ENCODE peak calls at places on chromosomes 7 and 10, in five cellular contexts. One of them, this sample, is unnamed.

GRCh38 chr7:123075838-123076462 is 80.5 kb upstream of the TAS2R16 start:
- DNase-seq in activated CD4-positive, CD25-positive, alpha-beta regulatory T cell treated with anti-CD3 and anti-CD28 coated beads, Interleukin-2, amount 50 U/mL, for 72 hours: no peak
- DNase-seq in NCI-H1092: no peak
- DNase-seq in stimulated activated CD8-positive, alpha-beta memory T cell treated with anti-CD3 and anti-CD28 coated beads, Interleukin-7, amount 100 ng/mL, for 1 hour: no peak
- DNase-seq in SW 1271: no peak
- DNase-seq in this sample: no peak

GRCh38 chr7:44891372-44891771 is 6.0 kb upstream of the PURB start:
- DNase-seq in activated CD4-positive, CD25-positive, alpha-beta regulatory T cell treated with anti-CD3 and anti-CD28 coated beads, Interleukin-2, amount 50 U/mL, for 72 hours: no peak
- DNase-seq in NCI-H1092: no peak
- DNase-seq in stimulated activated CD8-positive, alpha-beta memory T cell treated with anti-CD3 and anti-CD28 coated beads, Interleukin-7, amount 100 ng/mL, for 1 hour: no peak
- DNase-seq in SW 1271: no peak
- DNase-seq in this sample: no peak

GRCh38 chr7:138875794-138876193 is 77.8 kb upstream of the ATP6V0A4 start:
- DNase-seq in activated CD4-positive, CD25-positive, alpha-beta regulatory T cell treated with anti-CD3 and anti-CD28 coated beads, Interleukin-2, amount 50 U/mL, for 72 hours: peak
- DNase-seq in NCI-H1092: no peak
- DNase-seq in stimulated activated CD8-positive, alpha-beta memory T cell treated with anti-CD3 and anti-CD28 coated beads, Interleukin-7, amount 100 ng/mL, for 1 hour: peak
- DNase-seq in SW 1271: no peak
- DNase-seq in this sample: no peak

GRCh38 chr7:41425926-41426325 is 277.0 kb downstream of the INHBA start:
- DNase-seq in activated CD4-positive, CD25-positive, alpha-beta regulatory T cell treated with anti-CD3 and anti-CD28 coated beads, Interleukin-2, amount 50 U/mL, for 72 hours: no peak
- DNase-seq in NCI-H1092: no peak
- DNase-seq in stimulated activated CD8-positive, alpha-beta memory T cell treated with anti-CD3 and anti-CD28 coated beads, Interleukin-7, amount 100 ng/mL, for 1 hour: no peak
- DNase-seq in SW 1271: no peak
- DNase-seq in this sample: no peak

GRCh38 chr7:93851536-93851935 is 39.0 kb downstream of the TFPI2 start:
- DNase-seq in activated CD4-positive, CD25-positive, alpha-beta regulatory T cell treated with anti-CD3 and anti-CD28 coated beads, Interleukin-2, amount 50 U/mL, for 72 hours: no peak
- DNase-seq in NCI-H1092: no peak
- DNase-seq in stimulated activated CD8-positive, alpha-beta memory T cell treated with anti-CD3 and anti-CD28 coated beads, Interleukin-7, amount 100 ng/mL, for 1 hour: no peak
- DNase-seq in SW 1271: no peak
- DNase-seq in this sample: no peak

GRCh38 chr7:3067193-3067592 is 23.5 kb upstream of the CARD11 start:
- DNase-seq in activated CD4-positive, CD25-positive, alpha-beta regulatory T cell treated with anti-CD3 and anti-CD28 coated beads, Interleukin-2, amount 50 U/mL, for 72 hours: no peak
- DNase-seq in NCI-H1092: no peak
- DNase-seq in stimulated activated CD8-positive, alpha-beta memory T cell treated with anti-CD3 and anti-CD28 coated beads, Interleukin-7, amount 100 ng/mL, for 1 hour: no peak
- DNase-seq in SW 1271: no peak
- DNase-seq in this sample: no peak

GRCh38 chr7:38451840-38452239 is 178.4 kb upstream of the TARP start:
- DNase-seq in activated CD4-positive, CD25-positive, alpha-beta regulatory T cell treated with anti-CD3 and anti-CD28 coated beads, Interleukin-2, amount 50 U/mL, for 72 hours: no peak
- DNase-seq in NCI-H1092: peak
- DNase-seq in stimulated activated CD8-positive, alpha-beta memory T cell treated with anti-CD3 and anti-CD28 coated beads, Interleukin-7, amount 100 ng/mL, for 1 hour: no peak
- DNase-seq in SW 1271: no peak
- DNase-seq in this sample: no peak

GRCh38 chr7:152145853-152146466 is 120.5 kb downstream of the GALNT11 start:
- DNase-seq in activated CD4-positive, CD25-positive, alpha-beta regulatory T cell treated with anti-CD3 and anti-CD28 coated beads, Interleukin-2, amount 50 U/mL, for 72 hours: no peak
- DNase-seq in NCI-H1092: no peak
- DNase-seq in stimulated activated CD8-positive, alpha-beta memory T cell treated with anti-CD3 and anti-CD28 coated beads, Interleukin-7, amount 100 ng/mL, for 1 hour: no peak
- DNase-seq in SW 1271: no peak
- DNase-seq in this sample: no peak

GRCh38 chr10:78727728-78728127 is 341.0 kb upstream of the ZMIZ1 start:
- DNase-seq in activated CD4-positive, CD25-positive, alpha-beta regulatory T cell treated with anti-CD3 and anti-CD28 coated beads, Interleukin-2, amount 50 U/mL, for 72 hours: no peak
- DNase-seq in NCI-H1092: peak
- DNase-seq in stimulated activated CD8-positive, alpha-beta memory T cell treated with anti-CD3 and anti-CD28 coated beads, Interleukin-7, amount 100 ng/mL, for 1 hour: no peak
- DNase-seq in SW 1271: no peak
- DNase-seq in this sample: no peak

GRCh38 chr10:100148353-100149211 is 37.2 kb downstream of the ERLIN1 start:
- DNase-seq in activated CD4-positive, CD25-positive, alpha-beta regulatory T cell treated with anti-CD3 and anti-CD28 coated beads, Interleukin-2, amount 50 U/mL, for 72 hours: no peak
- DNase-seq in NCI-H1092: no peak
- DNase-seq in stimulated activated CD8-positive, alpha-beta memory T cell treated with anti-CD3 and anti-CD28 coated beads, Interleukin-7, amount 100 ng/mL, for 1 hour: no peak
- DNase-seq in SW 1271: no peak
- DNase-seq in this sample: no peak

GRCh38 chr10:132538031-132538789 is 623 bp downstream of the INPP5A start:
- DNase-seq in activated CD4-positive, CD25-positive, alpha-beta regulatory T cell treated with anti-CD3 and anti-CD28 coated beads, Interleukin-2, amount 50 U/mL, for 72 hours: peak
- DNase-seq in NCI-H1092: no peak
- DNase-seq in stimulated activated CD8-positive, alpha-beta memory T cell treated with anti-CD3 and anti-CD28 coated beads, Interleukin-7, amount 100 ng/mL, for 1 hour: no peak
- DNase-seq in SW 1271: no peak
- DNase-seq in this sample: no peak

GRCh38 chr7:33065981-33066380 is 3.4 kb upstream of the NT5C3A start:
- DNase-seq in activated CD4-positive, CD25-positive, alpha-beta regulatory T cell treated with anti-CD3 and anti-CD28 coated beads, Interleukin-2, amount 50 U/mL, for 72 hours: no peak
- DNase-seq in NCI-H1092: no peak
- DNase-seq in stimulated activated CD8-positive, alpha-beta memory T cell treated with anti-CD3 and anti-CD28 coated beads, Interleukin-7, amount 100 ng/mL, for 1 hour: no peak
- DNase-seq in SW 1271: no peak
- DNase-seq in this sample: no peak

GRCh38 chr7:68823996-68824780 is 774.1 kb upstream of the AUTS2 start:
- DNase-seq in activated CD4-positive, CD25-positive, alpha-beta regulatory T cell treated with anti-CD3 and anti-CD28 coated beads, Interleukin-2, amount 50 U/mL, for 72 hours: no peak
- DNase-seq in NCI-H1092: no peak
- DNase-seq in stimulated activated CD8-positive, alpha-beta memory T cell treated with anti-CD3 and anti-CD28 coated beads, Interleukin-7, amount 100 ng/mL, for 1 hour: no peak
- DNase-seq in SW 1271: no peak
- DNase-seq in this sample: no peak

GRCh38 chr7:73353243-73353642 is 25.3 kb downstream of the FKBP6 start:
- DNase-seq in activated CD4-positive, CD25-positive, alpha-beta regulatory T cell treated with anti-CD3 and anti-CD28 coated beads, Interleukin-2, amount 50 U/mL, for 72 hours: no peak
- DNase-seq in NCI-H1092: no peak
- DNase-seq in stimulated activated CD8-positive, alpha-beta memory T cell treated with anti-CD3 and anti-CD28 coated beads, Interleukin-7, amount 100 ng/mL, for 1 hour: no peak
- DNase-seq in SW 1271: no peak
- DNase-seq in this sample: no peak